ENCODE peak calls at places on chromosomes 13 and 19, in five cellular contexts. One of them, this sample, is unnamed.

GRCh38 chr13:75771818-75772217 is 135.7 kb downstream of the LMO7 start:
- DNase-seq in AG08395: peak
- DNase-seq in stimulated activated naive CD4-positive, alpha-beta T cell treated with Interleukin-2 at 50 U/mL for 16 hours: no peak
- DNase-seq in DND-41: no peak
- DNase-seq in OCI-M1: no peak
- DNase-seq in this sample: no peak

GRCh38 chr19:13195678-13196077 is 45.5 kb downstream of the IER2 start:
- DNase-seq in AG08395: no peak
- DNase-seq in stimulated activated naive CD4-positive, alpha-beta T cell treated with Interleukin-2 at 50 U/mL for 16 hours: peak
- DNase-seq in DND-41: no peak
- DNase-seq in OCI-M1: peak
- DNase-seq in this sample: peak

GRCh38 chr19:29328586-29328985 is 115.6 kb upstream of the UQCRFS1 start:
- DNase-seq in AG08395: no peak
- DNase-seq in stimulated activated naive CD4-positive, alpha-beta T cell treated with Interleukin-2 at 50 U/mL for 16 hours: no peak
- DNase-seq in DND-41: no peak
- DNase-seq in OCI-M1: no peak
- DNase-seq in this sample: no peak

GRCh38 chr13:66483712-66484111 is 746.4 kb downstream of the PCDH9 start:
- DNase-seq in AG08395: no peak
- DNase-seq in stimulated activated naive CD4-positive, alpha-beta T cell treated with Interleukin-2 at 50 U/mL for 16 hours: no peak
- DNase-seq in DND-41: no peak
- DNase-seq in OCI-M1: no peak
- DNase-seq in this sample: no peak

GRCh38 chr19:21482863-21483276 is 22.5 kb upstream of the ZNF429 start:
- DNase-seq in AG08395: peak
- DNase-seq in stimulated activated naive CD4-positive, alpha-beta T cell treated with Interleukin-2 at 50 U/mL for 16 hours: peak
- DNase-seq in DND-41: peak
- DNase-seq in OCI-M1: peak
- DNase-seq in this sample: no peak

GRCh38 chr13:43785166-43785680 is 1.5 kb downstream of the ENOX1 start:
- DNase-seq in AG08395: no peak
- DNase-seq in stimulated activated naive CD4-positive, alpha-beta T cell treated with Interleukin-2 at 50 U/mL for 16 hours: no peak
- DNase-seq in DND-41: no peak
- DNase-seq in OCI-M1: no peak
- DNase-seq in this sample: no peak

GRCh38 chr13:23644527-23644926 is 74.3 kb downstream of the TNFRSF19 start:
- DNase-seq in AG08395: no peak
- DNase-seq in stimulated activated naive CD4-positive, alpha-beta T cell treated with Interleukin-2 at 50 U/mL for 16 hours: no peak
- DNase-seq in DND-41: no peak
- DNase-seq in OCI-M1: no peak
- DNase-seq in this sample: no peak

GRCh38 chr13:20609145-20609544 is 42.2 kb downstream of the IFT88 start:
- DNase-seq in AG08395: peak
- DNase-seq in stimulated activated naive CD4-positive, alpha-beta T cell treated with Interleukin-2 at 50 U/mL for 16 hours: no peak
- DNase-seq in DND-41: no peak
- DNase-seq in OCI-M1: no peak
- DNase-seq in this sample: no peak

GRCh38 chr19:33029746-33030303 is 34.9 kb downstream of the RHPN2 start:
- DNase-seq in AG08395: no peak
- DNase-seq in stimulated activated naive CD4-positive, alpha-beta T cell treated with Interleukin-2 at 50 U/mL for 16 hours: no peak
- DNase-seq in DND-41: no peak
- DNase-seq in OCI-M1: no peak
- DNase-seq in this sample: no peak

GRCh38 chr19:41951686-41952172 is 7.4 kb downstream of the RABAC1 start:
- DNase-seq in AG08395: peak
- DNase-seq in stimulated activated naive CD4-positive, alpha-beta T cell treated with Interleukin-2 at 50 U/mL for 16 hours: peak
- DNase-seq in DND-41: peak
- DNase-seq in OCI-M1: peak
- DNase-seq in this sample: peak

GRCh38 chr19:7550987-7551761 is 15.7 kb downstream of the PNPLA6 start:
- DNase-seq in AG08395: peak
- DNase-seq in stimulated activated naive CD4-positive, alpha-beta T cell treated with Interleukin-2 at 50 U/mL for 16 hours: no peak
- DNase-seq in DND-41: peak
- DNase-seq in OCI-M1: peak
- DNase-seq in this sample: no peak

GRCh38 chr13:43444085-43444484 is 342.7 kb downstream of the ENOX1 start:
- DNase-seq in AG08395: no peak
- DNase-seq in stimulated activated naive CD4-positive, alpha-beta T cell treated with Interleukin-2 at 50 U/mL for 16 hours: no peak
- DNase-seq in DND-41: no peak
- DNase-seq in OCI-M1: no peak
- DNase-seq in this sample: no peak

GRCh38 chr19:15476334-15476733 is 3.0 kb downstream of the PGLYRP2 start:
- DNase-seq in AG08395: no peak
- DNase-seq in stimulated activated naive CD4-positive, alpha-beta T cell treated with Interleukin-2 at 50 U/mL for 16 hours: no peak
- DNase-seq in DND-41: peak
- DNase-seq in OCI-M1: no peak
- DNase-seq in this sample: peak

GRCh38 chr19:46451352-46451751 is 20.0 kb downstream of the PNMA8A start:
- DNase-seq in AG08395: no peak
- DNase-seq in stimulated activated naive CD4-positive, alpha-beta T cell treated with Interleukin-2 at 50 U/mL for 16 hours: no peak
- DNase-seq in DND-41: no peak
- DNase-seq in OCI-M1: no peak
- DNase-seq in this sample: no peak

GRCh38 chr19:11453468-11454341 is 18.3 kb downstream of the PRKCSH start:
- DNase-seq in AG08395: no peak
- DNase-seq in stimulated activated naive CD4-positive, alpha-beta T cell treated with Interleukin-2 at 50 U/mL for 16 hours: peak
- DNase-seq in DND-41: no peak
- DNase-seq in OCI-M1: peak
- DNase-seq in this sample: no peak

GRCh38 chr19:3080281-3080680 is 13.9 kb upstream of the GNA11 start:
- DNase-seq in AG08395: no peak
- DNase-seq in stimulated activated naive CD4-positive, alpha-beta T cell treated with Interleukin-2 at 50 U/mL for 16 hours: no peak
- DNase-seq in DND-41: no peak
- DNase-seq in OCI-M1: no peak
- DNase-seq in this sample: no peak

GRCh38 chr19:51799998-51800848 is 5.3 kb downstream of the FPR3 start:
- DNase-seq in AG08395: no peak
- DNase-seq in stimulated activated naive CD4-positive, alpha-beta T cell treated with Interleukin-2 at 50 U/mL for 16 hours: no peak
- DNase-seq in DND-41: no peak
- DNase-seq in OCI-M1: peak
- DNase-seq in this sample: no peak

GRCh38 chr19:17117250-17117789 is 41.7 kb downstream of the MYO9B start:
- DNase-seq in AG08395: no peak
- DNase-seq in stimulated activated naive CD4-positive, alpha-beta T cell treated with Interleukin-2 at 50 U/mL for 16 hours: no peak
- DNase-seq in DND-41: no peak
- DNase-seq in OCI-M1: no peak
- DNase-seq in this sample: no peak

GRCh38 chr13:29693297-29693945 is 97.9 kb upstream of the SLC7A1 start:
- DNase-seq in AG08395: no peak
- DNase-seq in stimulated activated naive CD4-positive, alpha-beta T cell treated with Interleukin-2 at 50 U/mL for 16 hours: no peak
- DNase-seq in DND-41: no peak
- DNase-seq in OCI-M1: no peak
- DNase-seq in this sample: no peak